ENCODE peak calls at places on chromosomes 12 and 14, in eight cellular contexts. D is EH; X is CD4-positive, alpha-beta T cell; I is astrocyte of the spinal cord; W is stomach; Y is CD8-positive, alpha-beta T cell; N is hypothalamus; J is neural crest cell. L is an unnamed sample.

GRCh38 chr12:123782997-123783792 is 21.1 kb downstream of the DNAH10 start:
- DNase-seq in X (no peak), N (no peak), D (no peak), I (no peak), Y (no peak), J (no peak), W (no peak), L (no peak)

GRCh38 chr12:127716181-127716580 is 550.8 kb upstream of the TMEM132C start:
- DNase-seq in X (no peak), D (no peak), N (no peak), I (no peak), Y (no peak), W (no peak), J (no peak), L (no peak)

GRCh38 chr14:37566811-37567371 is 28.2 kb downstream of the FOXA1 start:
- DNase-seq in J (no peak), I (peak), N (no peak), Y (no peak), W (no peak), D (no peak), X (no peak), L (no peak)

GRCh38 chr14:31788340-31788739 is 227.1 kb downstream of the NUBPL start:
- DNase-seq in X (no peak), N (no peak), J (no peak), W (no peak), D (no peak), Y (no peak), I (no peak), L (no peak)

GRCh38 chr12:92552412-92553108 is 150.2 kb upstream of the PLEKHG7 start:
- DNase-seq in N (no peak), Y (no peak), I (no peak), X (no peak), D (peak), W (no peak), J (no peak), L (peak)

GRCh38 chr12:89542912-89543592 is 17.2 kb upstream of the POC1B start:
- DNase-seq in J (peak), D (peak), I (peak), Y (peak), X (peak), W (peak), N (peak), L (peak)

GRCh38 chr12:126798449-126798848 is 1468.5 kb upstream of the TMEM132C start:
- DNase-seq in J (no peak), Y (no peak), D (no peak), X (no peak), I (no peak), N (no peak), W (no peak), L (no peak)

GRCh38 chr12:96040305-96041133 is 5.1 kb upstream of the LTA4H start:
- DNase-seq in Y (no peak), I (no peak), J (no peak), W (no peak), D (peak), X (no peak), N (no peak), L (no peak)

GRCh38 chr14:92832137-92832700 is 38.1 kb downstream of the GOLGA5 start:
- DNase-seq in X (no peak), W (no peak), D (no peak), I (no peak), Y (no peak), J (no peak), N (no peak), L (no peak)

GRCh38 chr12:107317751-107318553 is 224.6 kb upstream of the CRY1 start:
- DNase-seq in I (peak), X (peak), W (peak), D (peak), J (peak), Y (peak), N (no peak), L (peak)

GRCh38 chr12:1796515-1797010 is 23.8 kb upstream of the LRTM2 start:
- DNase-seq in Y (no peak), J (no peak), N (no peak), X (peak), I (no peak), W (peak), D (peak), L (peak)

GRCh38 chr12:1318327-1319031 is 275.9 kb downstream of the FBXL14 start:
- DNase-seq in X (no peak), N (no peak), Y (no peak), W (peak), I (peak), J (no peak), D (peak), L (peak)

GRCh38 chr12:50936821-50937220 is 15.5 kb upstream of the HIGD1C start:
- DNase-seq in D (no peak), J (no peak), I (no peak), N (no peak), X (no peak), Y (no peak), W (no peak), L (no peak)

GRCh38 chr12:104072099-104072498 is 7.8 kb downstream of the HCFC2 start:
- DNase-seq in X (no peak), W (no peak), N (no peak), J (no peak), I (peak), Y (no peak), D (no peak), L (no peak)

GRCh38 chr12:123404581-123404980 is 20.6 kb downstream of the KMT5A start:
- DNase-seq in W (no peak), D (no peak), J (no peak), Y (no peak), X (no peak), N (no peak), I (no peak), L (no peak)

GRCh38 chr12:80156306-80156705 is 57.0 kb downstream of the OTOGL start:
- DNase-seq in J (no peak), I (no peak), N (no peak), D (no peak), X (no peak), W (no peak), Y (no peak), L (no peak)

GRCh38 chr12:50112456-50113218 is 601 bp downstream of the COX14 start:
- DNase-seq in Y (no peak), I (no peak), W (peak), N (no peak), X (no peak), D (peak), J (no peak), L (no peak)

GRCh38 chr12:121060149-121061001 is 21.3 kb upstream of the OASL start:
- DNase-seq in I (peak), J (no peak), N (peak), D (peak), Y (peak), X (peak), W (peak), L (peak)

GRCh38 chr12:20448781-20449180 is 80.4 kb downstream of the PDE3A start:
- DNase-seq in W (no peak), N (no peak), X (no peak), J (no peak), Y (no peak), D (no peak), I (no peak), L (no peak)

GRCh38 chr14:75427482-75428229 is at the start of gene JDP2:
- DNase-seq in Y (no peak), D (peak), J (peak), X (peak), I (peak), N (peak), W (peak), L (peak)

GRCh38 chr12:71438670-71439361 is 782 bp upstream of the LGR5 start:
- DNase-seq in W (no peak), I (peak), X (no peak), D (peak), Y (no peak), N (no peak), J (no peak), L (peak)

GRCh38 chr12:130967631-130968030 is 13.9 kb downstream of the ADGRD1 start:
- DNase-seq in X (no peak), I (no peak), J (no peak), W (no peak), D (no peak), Y (no peak), N (no peak), L (no peak)

GRCh38 chr14:73237219-73237785 is at the start of gene PAPLN:
- DNase-seq in W (no peak), J (no peak), I (no peak), Y (no peak), X (no peak), D (no peak), N (no peak), L (peak)

GRCh38 chr12:131101703-131102492 is 148.2 kb downstream of the ADGRD1 start:
- DNase-seq in I (no peak), D (no peak), J (no peak), Y (no peak), N (no peak), X (no peak), W (no peak), L (no peak)

GRCh38 chr12:69065804-69066203 is 132.8 kb upstream of the CPM start:
- DNase-seq in N (no peak), W (no peak), Y (no peak), I (no peak), D (no peak), X (no peak), J (no peak), L (no peak)

GRCh38 chr12:110966081-110966760 is 45.8 kb upstream of the MYL2 start:
- DNase-seq in J (no peak), Y (no peak), D (no peak), I (no peak), W (no peak), N (no peak), X (no peak), L (no peak)

GRCh38 chr14:35234007-35234406 is 58.2 kb upstream of the PSMA6 start:
- DNase-seq in N (no peak), J (no peak), W (no peak), I (no peak), D (peak), X (no peak), Y (no peak), L (no peak)

GRCh38 chr14:50063876-50064420 is 52.4 kb downstream of the VCPKMT start:
- DNase-seq in N (no peak), W (no peak), X (no peak), Y (no peak), I (no peak), D (no peak), J (no peak), L (no peak)

GRCh38 chr14:77043177-77043983 is 14.9 kb upstream of the IRF2BPL start:
- DNase-seq in X (peak), Y (no peak), N (no peak), W (no peak), D (peak), I (peak), J (no peak), L (peak)

GRCh38 chr14:22600027-22600426 is 1.9 kb downstream of the ABHD4 start:
- DNase-seq in D (no peak), W (no peak), X (no peak), J (no peak), N (no peak), Y (no peak), I (no peak), L (no peak)

GRCh38 chr14:102930753-102931579 is 8.5 kb downstream of the AMN start:
- DNase-seq in X (no peak), N (no peak), Y (no peak), D (peak), J (no peak), I (peak), W (peak), L (peak)

GRCh38 chr14:61187642-61187905 is 93.6 kb downstream of the TMEM30B start:
- DNase-seq in W (no peak), Y (no peak), D (no peak), X (no peak), I (no peak), N (no peak), J (no peak), L (no peak)

GRCh38 chr12:31931796-31932715 is 27.2 kb upstream of the RESF1 start:
- DNase-seq in D (no peak), J (no peak), I (no peak), W (no peak), X (no peak), Y (no peak), N (no peak), L (no peak)

GRCh38 chr12:63823040-63823439 is 21.5 kb upstream of the SRGAP1 start:
- DNase-seq in J (no peak), X (no peak), W (no peak), I (no peak), N (no peak), D (no peak), Y (no peak), L (no peak)

GRCh38 chr14:75542585-75543091 is 20.4 kb downstream of the BATF start:
- DNase-seq in D (no peak), J (no peak), I (no peak), Y (peak), X (peak), N (no peak), W (peak), L (peak)

GRCh38 chr14:64706552-64707193 is 2.4 kb downstream of the PLEKHG3 start:
- DNase-seq in Y (no peak), J (peak), I (no peak), W (no peak), D (no peak), X (no peak), N (peak), L (no peak)

GRCh38 chr12:122309564-122310121 is 43.3 kb upstream of the VPS33A start:
- DNase-seq in X (no peak), D (no peak), N (no peak), Y (no peak), I (no peak), J (no peak), W (no peak), L (no peak)